ENCODE peak calls at places on chromosomes 5 and 9, in eight cellular contexts. A is CD8-positive, alpha-beta T cell; L is H9; H is stomach; X is hepatocyte; M is brain microvascular endothelial cell; Z is CD4-positive, alpha-beta memory T cell; W is PC-3. U is an unnamed sample.
A peak's percentile ranks its signal among the peaks of the same experiment; 100 is the strongest.

GRCh38 chr5:113119271-113119924 is 142.8 kb downstream of the DCP2 start:
- DNase-seq in A (no peak), L (no peak), H (no peak), X (peak; percentile 16), M (no peak), Z (no peak), W (no peak), U (peak; percentile 78)

GRCh38 chr5:135502836-135503520 is 32.8 kb downstream of the NEUROG1 start:
- DNase-seq in A (peak; percentile 39), L (no peak), H (no peak), X (no peak), M (no peak), Z (no peak), W (no peak), U (no peak)

GRCh38 chr5:127898551-127899213 is 184.9 kb upstream of the SLC12A2 start:
- DNase-seq in A (no peak), L (no peak), H (no peak), X (no peak), M (no peak), Z (no peak), W (peak; percentile 32), U (no peak)

GRCh38 chr9:113898596-113898995 is 22.5 kb downstream of the ZNF618 start:
- DNase-seq in A (no peak), L (no peak), H (no peak), X (no peak), M (no peak), Z (no peak), W (no peak), U (no peak)

GRCh38 chr9:113963017-113963620 is 87.0 kb downstream of the ZNF618 start:
- DNase-seq in A (no peak), L (peak; percentile 67), H (peak; percentile 60), X (peak; percentile 45), M (peak; percentile 52), Z (no peak), W (peak; percentile 47), U (no peak)

GRCh38 chr9:2181794-2182193 is 166.6 kb downstream of the SMARCA2 start:
- DNase-seq in A (no peak), L (peak; percentile 75), H (peak; percentile 32), X (peak; percentile 13), M (no peak), Z (no peak), W (peak; percentile 17), U (no peak)

GRCh38 chr9:76298497-76299144 is 95.6 kb downstream of the RFK start:
- DNase-seq in A (no peak), L (no peak), H (no peak), X (no peak), M (no peak), Z (no peak), W (no peak), U (no peak)

GRCh38 chr5:80761176-80761575 is 106.4 kb upstream of the DHFR start:
- DNase-seq in A (no peak), L (peak; percentile 85), H (no peak), X (no peak), M (no peak), Z (no peak), W (peak; percentile 2), U (no peak)

GRCh38 chr5:102418531-102418930 is 80.3 kb downstream of the SLCO6A1 start:
- DNase-seq in A (no peak), L (no peak), H (no peak), X (no peak), M (no peak), Z (no peak), W (no peak), U (no peak)

GRCh38 chr5:6728011-6728794 is 15.0 kb downstream of the TENT4A start:
- DNase-seq in A (no peak), L (no peak), H (no peak), X (no peak), M (no peak), Z (no peak), W (no peak), U (no peak)

GRCh38 chr9:112041536-112042243 is 133.4 kb downstream of the SUSD1 start:
- DNase-seq in A (no peak), L (peak; percentile 64), H (no peak), X (peak; percentile 55), M (peak; percentile 100), Z (no peak), W (peak; percentile 96), U (no peak)

GRCh38 chr9:97478301-97478981 is 23.0 kb upstream of the TMOD1 start:
- DNase-seq in A (no peak), L (no peak), H (no peak), X (peak; percentile 52), M (no peak), Z (no peak), W (no peak), U (no peak)

GRCh38 chr9:99680191-99680590 is 141.5 kb upstream of the NR4A3 start:
- DNase-seq in A (no peak), L (no peak), H (no peak), X (no peak), M (peak; percentile 60), Z (no peak), W (no peak), U (no peak)

GRCh38 chr5:92944903-92945629 is 636.0 kb downstream of the NR2F1-AS1 start:
- DNase-seq in A (no peak), L (no peak), H (no peak), X (no peak), M (peak; percentile 55), Z (no peak), W (peak; percentile 92), U (no peak)
- H3K27ac ChIP-seq in A (no peak overlapping the region), L (no peak overlapping the region), H (no peak overlapping the region), X (no peak overlapping the region), M (peak overlapping the region; percentile 43), Z (no peak overlapping the region), W (peak overlapping the region; percentile 98), U (no peak overlapping the region)

DNA sequence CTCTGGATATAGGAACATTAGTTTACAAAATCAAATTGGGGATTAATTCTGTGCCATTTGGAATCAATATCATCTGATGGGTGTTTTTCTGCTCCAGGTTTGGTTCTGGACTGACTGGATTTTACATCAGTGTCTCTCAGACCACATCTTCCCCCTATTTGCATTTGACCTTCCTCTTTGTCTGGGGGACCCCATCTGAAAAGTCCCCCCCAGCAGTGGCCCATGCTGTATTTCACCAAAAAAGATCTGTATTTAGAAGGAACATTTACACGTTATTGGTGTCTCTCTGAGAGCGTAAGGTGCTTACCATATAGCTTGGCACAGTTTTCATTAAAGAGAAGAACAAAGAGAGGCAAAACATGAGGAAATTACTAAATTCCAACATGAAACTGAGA is 215.6 kb upstream of the CLINT1 start:
- DNase-seq in A (no peak), L (no peak), H (no peak), X (no peak), M (no peak), Z (no peak), W (no peak), U (no peak)
- H3K27ac ChIP-seq in A (no peak overlapping the region), L (no peak overlapping the region), H (no peak overlapping the region), X (no peak overlapping the region), M (peak overlapping the region; percentile 82), Z (no peak overlapping the region), W (no peak overlapping the region), U (no peak overlapping the region)

GRCh38 chr5:157518963-157519362 is 56.6 kb downstream of the ADAM19 start:
- DNase-seq in A (no peak), L (no peak), H (no peak), X (no peak), M (no peak), Z (no peak), W (no peak), U (no peak)

GRCh38 chr5:157520911-157521703 is 54.5 kb downstream of the ADAM19 start:
- DNase-seq in A (no peak), L (no peak), H (no peak), X (no peak), M (no peak), Z (no peak), W (no peak), U (peak; percentile 60)

GRCh38 chr5:157519579-157520253 is 55.9 kb downstream of the ADAM19 start:
- DNase-seq in A (no peak), L (no peak), H (no peak), X (no peak), M (no peak), Z (peak; percentile 30), W (no peak), U (no peak)

GRCh38 chr5:157523976-157524375 is 51.6 kb downstream of the ADAM19 start:
- DNase-seq in A (no peak), L (no peak), H (no peak), X (no peak), M (no peak), Z (no peak), W (no peak), U (no peak)

GRCh38 chr5:157521704-157522029 is 53.9 kb downstream of the ADAM19 start:
- DNase-seq in A (no peak), L (no peak), H (no peak), X (no peak), M (no peak), Z (no peak), W (no peak), U (no peak)
- H3K27ac ChIP-seq in A (no peak overlapping the region), L (no peak overlapping the region), H (peak overlapping the region; percentile 86), X (no peak overlapping the region), M (no peak overlapping the region), Z (no peak overlapping the region), W (no peak overlapping the region), U (peak overlapping the region; percentile 41)

GRCh38 chr5:44774279-44774880 is 34.4 kb upstream of the MRPS30 start:
- DNase-seq in A (no peak), L (no peak), H (no peak), X (peak; percentile 65), M (peak; percentile 2), Z (peak; percentile 16), W (peak; percentile 81), U (no peak)

DNA sequence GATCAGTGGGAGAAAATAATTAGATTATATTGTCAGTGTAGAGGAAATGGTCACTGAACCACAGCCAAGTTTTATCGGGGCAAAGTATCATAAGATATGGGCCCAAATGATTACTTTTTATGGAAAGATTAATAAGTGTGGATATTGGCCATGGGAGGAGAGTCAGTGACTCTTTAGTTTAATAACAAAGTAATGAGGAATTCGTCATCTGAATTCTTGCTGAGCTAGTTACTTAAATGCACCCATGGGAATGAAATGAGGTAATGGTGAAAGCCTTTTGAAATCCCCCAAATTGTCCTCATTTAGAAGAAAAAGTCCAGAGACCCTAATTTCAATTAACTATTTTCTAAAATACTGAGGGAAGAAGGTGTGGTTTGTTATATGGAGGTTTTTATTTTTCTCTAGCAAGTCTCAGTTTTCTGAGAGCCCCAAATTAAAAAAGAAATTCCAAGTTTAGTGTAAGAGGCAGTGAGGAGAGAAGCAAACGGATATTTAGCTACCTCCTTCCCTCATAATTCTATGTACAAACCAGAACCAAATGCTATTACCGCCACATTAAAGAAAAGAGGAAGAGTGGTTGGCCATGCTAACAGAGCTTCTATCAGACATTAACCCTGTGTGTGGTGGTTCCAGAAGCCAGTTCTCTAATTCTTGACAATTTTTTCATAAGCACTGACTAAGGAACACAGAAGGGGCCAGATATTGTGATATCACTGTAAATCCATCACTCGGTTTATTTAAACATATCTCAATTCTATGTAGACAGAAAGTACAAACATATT is 37.6 kb upstream of the MRPS30 start:
- DNase-seq in A (no peak), L (no peak), H (no peak), X (no peak), M (no peak), Z (no peak), W (no peak), U (no peak)
- H3K27ac ChIP-seq in A (no peak overlapping the region), L (no peak overlapping the region), H (no peak overlapping the region), X (no peak overlapping the region), M (no peak overlapping the region), Z (no peak overlapping the region), W (no peak overlapping the region), U (no peak overlapping the region)